ENCODE peak calls at places on chromosomes 3 and 15, in five cellular contexts. J is central memory CD4-positive, alpha-beta T cell; I is amygdala; G is GM04503; A is ovary. B is an unnamed sample.

GRCh38 chr3:169846458-169847193 is 23.1 kb downstream of the LRRC31 start:
- DNase-seq in J (no peak), I (no peak), A (no peak), G (peak), B (peak)

GRCh38 chr15:60917469-60918130 is 311.5 kb downstream of the RORA start:
- DNase-seq in G (no peak), A (peak), I (no peak), J (no peak), B (no peak)

GRCh38 chr3:185977679-185978040 is 39.8 kb upstream of the TRA2B start:
- DNase-seq in A (no peak), G (no peak), I (no peak), J (no peak), B (no peak)

GRCh38 chr3:127590593-127591477 is at the start of gene TPRA1:
- DNase-seq in I (peak), G (peak), A (peak), J (peak), B (peak)

GRCh38 chr15:101386967-101387366 is 91.9 kb upstream of the SNRPA1 start:
- DNase-seq in A (no peak), J (no peak), I (no peak), G (no peak), B (no peak)

GRCh38 chr15:57158997-57159668 is 217.2 kb upstream of the CGNL1 start:
- DNase-seq in A (no peak), G (no peak), I (no peak), J (no peak), B (no peak)

GRCh38 chr3:89571707-89572106 is 464.3 kb downstream of the EPHA3 start:
- DNase-seq in J (no peak), I (no peak), A (no peak), G (no peak), B (no peak)

GRCh38 chr3:65039754-65040210 is 352.0 kb upstream of the ADAMTS9 start:
- DNase-seq in I (no peak), J (no peak), A (no peak), G (no peak), B (no peak)

GRCh38 chr3:160012108-160012507 is 23.5 kb downstream of the IL12A start:
- DNase-seq in J (no peak), G (no peak), I (no peak), A (no peak), B (no peak)

GRCh38 chr3:98550833-98551232 is 19.1 kb downstream of the GPR15 start:
- DNase-seq in G (no peak), I (no peak), J (no peak), A (no peak), B (no peak)

GRCh38 chr15:78216276-78217229 is 17.8 kb downstream of the ACSBG1 start:
- DNase-seq in I (peak), J (no peak), G (no peak), A (no peak), B (no peak)

GRCh38 chr15:89627256-89627970 is 27.9 kb downstream of the KIF7 start:
- DNase-seq in J (no peak), G (no peak), I (no peak), A (no peak), B (no peak)

GRCh38 chr15:59158701-59159034 is 48.0 kb upstream of the LDHAL6B start:
- DNase-seq in A (no peak), G (no peak), I (no peak), J (no peak), B (no peak)

GRCh38 chr3:141401584-141402475 is 33.5 kb downstream of the ZBTB38 start:
- DNase-seq in J (peak), A (peak), G (no peak), I (no peak), B (peak)

GRCh38 chr3:122875547-122876127 is 80.8 kb downstream of the SLC49A4 start:
- DNase-seq in G (no peak), J (no peak), A (no peak), I (no peak), B (no peak)

GRCh38 chr3:107953707-107954106 is 137.1 kb downstream of the CD47 start:
- DNase-seq in I (no peak), A (no peak), G (no peak), J (no peak), B (no peak)

GRCh38 chr3:120816728-120817127 is 74.2 kb downstream of the GTF2E1 start:
- DNase-seq in G (no peak), A (peak), J (no peak), I (peak), B (no peak)

B was measured in memory B cell.